ENCODE peak calls at places on chromosomes 16 and 17, in eight cellular contexts. One of them, this sample, is unnamed.
A peak's percentile ranks its signal among the peaks of the same experiment; 100 is the strongest.

GRCh38 chr17:59786536-59787319 is 79.3 kb downstream of the VMP1 start:
- DNase-seq in GM23248: peak; percentile 99
- DNase-seq in fibroblast of lung: peak; percentile 100
- DNase-seq in IMR-90: peak; percentile 100
- DNase-seq in neuronal stem cell: no peak
- DNase-seq in PC-9: peak; percentile 100
- DNase-seq in Karpas-422: peak; percentile 68
- DNase-seq in GM23338: peak; percentile 68
- DNase-seq in this sample: peak; percentile 83

GRCh38 chr16:58960484-58960883 is 226.4 kb upstream of the GOT2 start:
- DNase-seq in PC-9: no peak
- DNase-seq in fibroblast of lung: no peak
- DNase-seq in Karpas-422: no peak
- DNase-seq in GM23248: no peak
- DNase-seq in GM23338: peak; percentile 60
- DNase-seq in IMR-90: no peak
- DNase-seq in neuronal stem cell: no peak
- DNase-seq in this sample: no peak

GRCh38 chr17:63189930-63190329 is 223.9 kb downstream of the TANC2 start:
- DNase-seq in IMR-90: no peak
- DNase-seq in GM23248: peak; percentile 34
- DNase-seq in fibroblast of lung: peak; percentile 26
- DNase-seq in neuronal stem cell: no peak
- DNase-seq in GM23338: no peak
- DNase-seq in Karpas-422: no peak
- DNase-seq in PC-9: no peak
- DNase-seq in this sample: no peak

GRCh38 chr16:67077871-67078270 is 31.9 kb upstream of the PHAF1 start:
- DNase-seq in IMR-90: no peak
- DNase-seq in GM23338: no peak
- DNase-seq in PC-9: no peak
- DNase-seq in Karpas-422: no peak
- DNase-seq in GM23248: no peak
- DNase-seq in fibroblast of lung: no peak
- DNase-seq in neuronal stem cell: no peak
- DNase-seq in this sample: no peak

GRCh38 chr16:22321340-22322001 is 24.3 kb downstream of the POLR3E start:
- DNase-seq in IMR-90: peak; percentile 70
- DNase-seq in GM23338: peak; percentile 91
- DNase-seq in fibroblast of lung: peak; percentile 76
- DNase-seq in Karpas-422: peak; percentile 89
- DNase-seq in GM23248: peak; percentile 81
- DNase-seq in PC-9: peak; percentile 54
- DNase-seq in neuronal stem cell: peak; percentile 67
- DNase-seq in this sample: peak; percentile 52

GRCh38 chr17:73304971-73305786 is 6.6 kb downstream of the CDC42EP4 start:
- DNase-seq in IMR-90: peak; percentile 78
- DNase-seq in GM23248: peak; percentile 97
- DNase-seq in fibroblast of lung: peak; percentile 83
- DNase-seq in GM23338: peak; percentile 68
- DNase-seq in Karpas-422: no peak
- DNase-seq in PC-9: peak; percentile 57
- DNase-seq in neuronal stem cell: no peak
- DNase-seq in this sample: no peak

GRCh38 chr16:80759419-80760162 is 44.8 kb downstream of the CDYL2 start:
- DNase-seq in PC-9: no peak
- DNase-seq in fibroblast of lung: no peak
- DNase-seq in Karpas-422: no peak
- DNase-seq in GM23248: no peak
- DNase-seq in neuronal stem cell: no peak
- DNase-seq in IMR-90: no peak
- DNase-seq in GM23338: no peak
- DNase-seq in this sample: no peak

GRCh38 chr17:77924757-77925336 is 33.7 kb upstream of the TNRC6C start:
- DNase-seq in PC-9: no peak
- DNase-seq in GM23248: peak; percentile 33
- DNase-seq in GM23338: peak; percentile 83
- DNase-seq in neuronal stem cell: no peak
- DNase-seq in Karpas-422: no peak
- DNase-seq in IMR-90: peak; percentile 49
- DNase-seq in fibroblast of lung: peak; percentile 81
- DNase-seq in this sample: no peak

GRCh38 chr17:51087072-51087757 is 33.5 kb downstream of the SPAG9 start:
- DNase-seq in GM23338: no peak
- DNase-seq in neuronal stem cell: no peak
- DNase-seq in Karpas-422: no peak
- DNase-seq in GM23248: peak; percentile 24
- DNase-seq in fibroblast of lung: no peak
- DNase-seq in PC-9: no peak
- DNase-seq in IMR-90: peak; percentile 50
- DNase-seq in this sample: no peak
- H2AFZ ChIP-seq in GM23338: no peak overlapping the region
- H2AFZ ChIP-seq in neuronal stem cell: no peak overlapping the region
- H2AFZ ChIP-seq in Karpas-422: no peak overlapping the region
- H2AFZ ChIP-seq in GM23248: no peak overlapping the region
- H2AFZ ChIP-seq in fibroblast of lung: no peak overlapping the region
- H2AFZ ChIP-seq in PC-9: no peak overlapping the region
- H2AFZ ChIP-seq in IMR-90: no peak overlapping the region
- H2AFZ ChIP-seq in this sample: no peak overlapping the region

DNA sequence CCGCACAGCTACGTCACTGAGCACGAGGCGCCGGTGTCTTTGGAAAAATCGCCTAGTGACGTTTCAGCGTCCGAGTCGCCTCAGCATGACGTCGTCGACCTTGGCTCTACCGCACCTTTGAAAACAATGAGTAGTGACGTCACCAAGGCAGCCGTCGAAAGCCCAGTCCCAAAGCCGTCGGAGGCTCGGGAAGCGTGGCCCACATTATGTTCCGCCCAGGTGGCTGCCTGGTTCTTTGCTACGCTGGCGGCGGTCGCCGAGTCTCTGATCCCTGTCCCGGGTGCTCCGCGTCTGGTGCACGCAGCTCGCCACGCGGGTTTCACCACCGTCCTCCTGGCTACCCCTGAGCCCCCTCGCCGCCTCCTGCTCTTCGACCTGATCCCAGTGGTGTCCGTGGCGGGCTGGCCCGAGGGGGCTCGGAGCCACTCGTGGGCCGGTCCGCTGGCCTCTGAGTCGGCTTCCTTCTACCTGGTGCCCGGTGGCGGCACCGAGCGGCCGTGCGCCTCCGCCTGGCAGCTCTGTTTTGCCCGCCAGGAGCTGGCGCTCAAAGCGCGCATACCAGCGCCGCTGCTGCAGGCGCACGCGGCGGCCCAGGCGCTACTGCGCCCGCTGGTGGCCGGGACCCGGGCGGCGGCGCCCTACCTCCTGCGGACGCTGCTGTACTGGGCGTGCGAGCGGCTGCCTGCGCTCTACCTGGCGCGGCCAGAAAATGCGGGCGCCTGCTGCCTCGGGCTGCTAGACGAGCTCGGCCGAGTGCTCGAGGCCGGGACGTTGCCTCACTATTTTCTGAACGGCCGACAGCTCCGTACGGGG is 1.5 kb downstream of the TMEM102 start:
- DNase-seq in fibroblast of lung: peak; percentile 71
- DNase-seq in Karpas-422: peak; percentile 93
- DNase-seq in IMR-90: peak; percentile 75
- DNase-seq in PC-9: peak; percentile 64
- DNase-seq in neuronal stem cell: peak; percentile 83
- DNase-seq in GM23338: peak; percentile 92
- DNase-seq in GM23248: peak; percentile 93
- DNase-seq in this sample: peak; percentile 57
- H3K4me1 ChIP-seq in fibroblast of lung: peaks cover 13% of the 10 kb centered on the region
- H3K4me1 ChIP-seq in Karpas-422: peaks cover 27% of the 10 kb centered on the region
- H3K4me1 ChIP-seq in IMR-90: peaks cover 8% of the 10 kb centered on the region
- H3K4me1 ChIP-seq in PC-9: peaks cover 7% of the 10 kb centered on the region
- H3K4me1 ChIP-seq in neuronal stem cell: peaks cover 25% of the 10 kb centered on the region
- H3K4me1 ChIP-seq in GM23338: peaks cover 15% of the 10 kb centered on the region
- H3K4me1 ChIP-seq in GM23248: peaks cover 11% of the 10 kb centered on the region
- H3K4me1 ChIP-seq in this sample: peaks cover 17% of the 10 kb centered on the region

GRCh38 chr17:16994626-16995025 is 22.7 kb upstream of the TNFRSF13B start:
- DNase-seq in neuronal stem cell: no peak
- DNase-seq in GM23338: no peak
- DNase-seq in PC-9: no peak
- DNase-seq in fibroblast of lung: no peak
- DNase-seq in GM23248: peak; percentile 23
- DNase-seq in Karpas-422: no peak
- DNase-seq in IMR-90: no peak
- DNase-seq in this sample: no peak

GRCh38 chr17:16989230-16989952 is 17.5 kb upstream of the TNFRSF13B start:
- DNase-seq in Karpas-422: peak; percentile 51
- DNase-seq in IMR-90: no peak
- DNase-seq in PC-9: no peak
- DNase-seq in GM23248: no peak
- DNase-seq in GM23338: no peak
- DNase-seq in neuronal stem cell: no peak
- DNase-seq in fibroblast of lung: no peak
- DNase-seq in this sample: peak; percentile 75

GRCh38 chr17:16989953-16990860 is 18.3 kb upstream of the TNFRSF13B start:
- DNase-seq in neuronal stem cell: no peak
- DNase-seq in PC-9: no peak
- DNase-seq in fibroblast of lung: no peak
- DNase-seq in GM23248: peak; percentile 78
- DNase-seq in Karpas-422: no peak
- DNase-seq in IMR-90: peak; percentile 59
- DNase-seq in GM23338: no peak
- DNase-seq in this sample: peak; percentile 33

GRCh38 chr17:16988749-16989229 is 16.9 kb upstream of the TNFRSF13B start:
- DNase-seq in PC-9: no peak
- DNase-seq in GM23248: no peak
- DNase-seq in neuronal stem cell: no peak
- DNase-seq in fibroblast of lung: no peak
- DNase-seq in Karpas-422: no peak
- DNase-seq in GM23338: no peak
- DNase-seq in IMR-90: no peak
- DNase-seq in this sample: no peak

DNA sequence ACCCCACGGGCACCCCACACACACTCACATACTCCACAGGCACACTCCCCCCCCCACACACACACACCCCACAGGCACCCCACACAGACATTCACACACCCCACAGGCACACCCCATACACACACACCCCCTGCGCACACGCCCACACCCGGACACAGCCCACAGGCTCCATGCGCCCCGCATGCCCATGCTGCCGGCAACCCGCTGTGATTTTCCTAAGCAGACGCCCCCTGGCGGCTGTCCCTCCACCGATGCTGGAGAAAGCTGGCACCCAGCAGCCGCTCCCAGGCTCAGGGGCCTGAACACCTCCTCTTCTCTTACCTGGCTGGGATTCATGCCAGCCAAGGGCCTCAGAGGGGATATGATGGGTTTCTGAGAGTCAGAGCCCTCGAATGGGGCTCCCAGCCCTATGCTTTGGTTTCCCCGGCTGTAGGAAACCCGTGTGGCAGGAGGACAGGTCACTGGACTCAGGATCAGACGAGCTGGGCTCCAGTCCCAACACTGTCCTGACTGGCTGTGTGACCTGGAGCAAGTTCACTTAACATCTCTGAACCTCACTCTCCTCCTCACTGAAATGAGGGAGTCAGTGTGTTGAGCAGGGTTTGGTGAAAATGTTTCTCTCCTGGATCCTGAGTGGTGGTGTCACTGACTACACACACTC is 19.6 kb upstream of the TNFRSF13B start:
- DNase-seq in neuronal stem cell: peak; percentile 65
- DNase-seq in GM23248: peak; percentile 89
- DNase-seq in GM23338: peak; percentile 94
- DNase-seq in Karpas-422: peak; percentile 93
- DNase-seq in IMR-90: peak; percentile 57
- DNase-seq in fibroblast of lung: peak; percentile 59
- DNase-seq in PC-9: peak; percentile 62
- DNase-seq in this sample: peak; percentile 84
- H2AFZ ChIP-seq in neuronal stem cell: peak overlapping the region; percentile 28
- H2AFZ ChIP-seq in GM23248: no peak overlapping the region
- H2AFZ ChIP-seq in GM23338: peak overlapping the region; percentile 67
- H2AFZ ChIP-seq in Karpas-422: no peak overlapping the region
- H2AFZ ChIP-seq in IMR-90: peak overlapping the region; percentile 84
- H2AFZ ChIP-seq in fibroblast of lung: no peak overlapping the region
- H2AFZ ChIP-seq in PC-9: peak overlapping the region; percentile 66
- H2AFZ ChIP-seq in this sample: peak overlapping the region; percentile 49

GRCh38 chr17:4600563-4600962 is 16.2 kb downstream of the SMTNL2 start:
- DNase-seq in fibroblast of lung: no peak
- DNase-seq in Karpas-422: no peak
- DNase-seq in GM23338: peak; percentile 47
- DNase-seq in IMR-90: no peak
- DNase-seq in GM23248: no peak
- DNase-seq in neuronal stem cell: no peak
- DNase-seq in PC-9: no peak
- DNase-seq in this sample: no peak
- H3K4me1 ChIP-seq in fibroblast of lung: peaks cover 1% of the 10 kb centered on the region
- H3K4me1 ChIP-seq in Karpas-422: peaks cover 7% of the 10 kb centered on the region
- H3K4me1 ChIP-seq in GM23338: peaks cover 23% of the 10 kb centered on the region
- H3K4me1 ChIP-seq in IMR-90: peaks cover 20% of the 10 kb centered on the region
- H3K4me1 ChIP-seq in GM23248: no peaks in the 10 kb centered on the region
- H3K4me1 ChIP-seq in neuronal stem cell: peaks cover 29% of the 10 kb centered on the region
- H3K4me1 ChIP-seq in PC-9: peaks cover 16% of the 10 kb centered on the region
- H3K4me1 ChIP-seq in this sample: peaks cover 1% of the 10 kb centered on the region

GRCh38 chr16:64450170-64450569 is 671.7 kb downstream of the CDH11 start:
- DNase-seq in Karpas-422: no peak
- DNase-seq in neuronal stem cell: no peak
- DNase-seq in GM23248: peak; percentile 82
- DNase-seq in fibroblast of lung: no peak
- DNase-seq in IMR-90: peak; percentile 30
- DNase-seq in GM23338: no peak
- DNase-seq in PC-9: no peak
- DNase-seq in this sample: no peak
- H2AFZ ChIP-seq in Karpas-422: peak overlapping the region; percentile 51
- H2AFZ ChIP-seq in neuronal stem cell: no peak overlapping the region
- H2AFZ ChIP-seq in GM23248: peak overlapping the region; percentile 47
- H2AFZ ChIP-seq in fibroblast of lung: no peak overlapping the region
- H2AFZ ChIP-seq in IMR-90: no peak overlapping the region
- H2AFZ ChIP-seq in GM23338: no peak overlapping the region
- H2AFZ ChIP-seq in PC-9: no peak overlapping the region
- H2AFZ ChIP-seq in this sample: no peak overlapping the region

DNA sequence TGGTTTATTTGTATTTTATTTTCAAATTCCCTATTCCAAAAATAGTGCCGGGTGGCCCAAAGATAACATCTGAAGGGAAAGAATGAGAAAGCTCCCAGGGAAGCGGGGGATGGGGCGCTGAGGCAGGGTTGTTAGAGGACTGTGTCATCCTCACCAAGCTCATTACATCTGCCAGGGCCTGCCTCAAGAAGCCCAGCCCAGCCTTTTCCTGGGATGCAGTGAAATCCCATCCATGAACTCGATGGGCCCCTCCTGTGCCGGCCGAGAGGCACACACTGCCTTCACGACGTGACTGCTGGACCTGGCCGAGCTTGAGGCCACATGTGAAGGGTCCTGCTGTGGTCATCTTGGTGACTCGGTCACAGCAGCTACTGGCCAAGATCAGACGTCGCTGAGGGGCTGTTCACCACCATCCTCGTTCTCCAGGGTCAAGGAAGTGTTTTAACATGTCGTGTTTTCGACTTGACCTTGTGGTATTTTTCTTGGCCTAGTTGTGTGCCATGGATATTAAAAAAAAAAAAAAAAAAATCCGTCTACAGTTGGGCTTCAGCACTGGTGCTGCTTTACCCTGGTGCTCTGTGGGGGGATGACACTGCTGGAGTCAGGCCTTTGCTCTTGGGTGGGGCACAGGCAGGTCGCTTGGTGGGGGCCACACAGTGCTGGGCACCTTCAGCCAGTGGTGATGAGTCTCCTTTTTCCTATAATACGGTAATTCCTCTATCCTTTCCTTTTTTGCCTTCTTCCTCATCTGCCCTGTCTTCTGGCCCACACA is 4.9 kb downstream of the TIMM22 start:
- DNase-seq in GM23338: no peak
- DNase-seq in fibroblast of lung: peak; percentile 78
- DNase-seq in neuronal stem cell: no peak
- DNase-seq in PC-9: no peak
- DNase-seq in IMR-90: peak; percentile 75
- DNase-seq in GM23248: peak; percentile 87
- DNase-seq in Karpas-422: no peak
- DNase-seq in this sample: no peak
- H3K4me1 ChIP-seq in GM23338: peaks cover 7% of the 10 kb centered on the region
- H3K4me1 ChIP-seq in fibroblast of lung: peaks cover 64% of the 10 kb centered on the region
- H3K4me1 ChIP-seq in neuronal stem cell: peaks cover 3% of the 10 kb centered on the region
- H3K4me1 ChIP-seq in PC-9: peaks cover 14% of the 10 kb centered on the region
- H3K4me1 ChIP-seq in IMR-90: peaks cover 50% of the 10 kb centered on the region
- H3K4me1 ChIP-seq in GM23248: peaks cover 40% of the 10 kb centered on the region
- H3K4me1 ChIP-seq in Karpas-422: peaks cover 17% of the 10 kb centered on the region
- H3K4me1 ChIP-seq in this sample: peaks cover 21% of the 10 kb centered on the region

This sample was measured in DND-41.